ENCODE peak calls at places on chromosomes 11 and 22, in five cellular contexts. D is K562; K is non-pigmented ciliary epithelial cell; S is fibroblast of mammary gland; N is stimulated activated CD4-positive, alpha-beta T cell treated with anti-CD3 and anti-CD28 coated beads, Interleukin-2, amount 100 ng/mL, for 48 hours. C is an unnamed sample.

GRCh38 chr22:35808377-35808776 is 90.7 kb downstream of the APOL5 start:
- DNase-seq in D (no peak), K (no peak), S (no peak), N (no peak), C (no peak)

GRCh38 chr22:32707971-32708370 is 93.5 kb upstream of the TIMP3 start:
- DNase-seq in D (no peak), K (no peak), S (peak), N (no peak), C (no peak)

GRCh38 chr22:33593818-33594217 is 326.5 kb downstream of the LARGE1 start:
- DNase-seq in D (no peak), K (no peak), S (no peak), N (no peak), C (no peak)

GRCh38 chr11:75325713-75326438 is 25.6 kb downstream of the ARRB1 start:
- DNase-seq in D (peak), K (peak), S (peak), N (peak), C (no peak)

GRCh38 chr11:65866524-65867283 is 5.9 kb downstream of the EFEMP2 start:
- DNase-seq in D (no peak), K (no peak), S (no peak), N (no peak), C (no peak)

GRCh38 chr22:44455151-44455962 is 42.7 kb downstream of the RTL6 start:
- DNase-seq in D (no peak), K (no peak), S (no peak), N (peak), C (no peak)

GRCh38 chr11:68115285-68115684 is 5.9 kb downstream of the CHKA start:
- DNase-seq in D (no peak), K (no peak), S (no peak), N (no peak), C (no peak)

GRCh38 chr11:9380773-9381172 is 3.7 kb upstream of the IPO7 start:
- DNase-seq in D (no peak), K (no peak), S (no peak), N (no peak), C (no peak)

GRCh38 chr11:3849297-3849874 is 6.1 kb upstream of the STIM1 start:
- DNase-seq in D (peak), K (no peak), S (peak), N (peak), C (no peak)

GRCh38 chr11:57085604-57086003 is 96.1 kb upstream of the LRRC55 start:
- DNase-seq in D (no peak), K (no peak), S (peak), N (no peak), C (no peak)

GRCh38 chr22:45131749-45132148 is 32.0 kb upstream of the NUP50 start:
- DNase-seq in D (no peak), K (no peak), S (no peak), N (no peak), C (no peak)

GRCh38 chr11:73650400-73650799 is 4.0 kb downstream of the PLEKHB1 start:
- DNase-seq in D (no peak), K (no peak), S (no peak), N (no peak), C (no peak)

GRCh38 chr11:125941606-125942275 is 4.1 kb upstream of the VSIG10L2 start:
- DNase-seq in D (peak), K (no peak), S (peak), N (peak), C (peak)

GRCh38 chr22:50530280-50530856 is 556 bp upstream of the TYMP start:
- DNase-seq in D (no peak), K (no peak), S (peak), N (no peak), C (no peak)

GRCh38 chr11:68461284-68461861 is 821 bp downstream of the PPP6R3 start:
- DNase-seq in D (no peak), K (no peak), S (no peak), N (no peak), C (no peak)

GRCh38 chr11:20647976-20648565 is 21.3 kb upstream of the NELL1 start:
- DNase-seq in D (peak), K (no peak), S (peak), N (peak), C (no peak)

GRCh38 chr11:122671270-122671906 is 15.9 kb downstream of the UBASH3B start:
- DNase-seq in D (no peak), K (no peak), S (peak), N (no peak), C (no peak)

GRCh38 chr11:116851631-116852030 is 14.2 kb upstream of the APOA1 start:
- DNase-seq in D (no peak), K (no peak), S (peak), N (peak), C (no peak)

GRCh38 chr11:116725434-116726221 is 47.2 kb downstream of the BUD13 start:
- DNase-seq in D (no peak), K (no peak), S (peak), N (no peak), C (no peak)

GRCh38 chr22:35811670-35812069 is 94.0 kb downstream of the APOL5 start:
- DNase-seq in D (no peak), K (no peak), S (no peak), N (no peak), C (no peak)

GRCh38 chr11:112285918-112286317 is 25.3 kb upstream of the PLET1 start:
- DNase-seq in D (peak), K (peak), S (peak), N (no peak), C (no peak)

GRCh38 chr11:27795955-27796861 is 96.0 kb upstream of the BDNF start:
- DNase-seq in D (no peak), K (no peak), S (no peak), N (no peak), C (peak)

GRCh38 chr11:123590296-123590912 is 64.0 kb downstream of the SCN3B start:
- DNase-seq in D (no peak), K (no peak), S (peak), N (no peak), C (no peak)

GRCh38 chr22:47778160-47778658 is 1015.8 kb downstream of the TBC1D22A start:
- DNase-seq in D (no peak), K (no peak), S (no peak), N (no peak), C (no peak)

GRCh38 chr22:50432131-50432870 is 42.5 kb downstream of the SBF1 start:
- DNase-seq in D (no peak), K (no peak), S (no peak), N (no peak), C (no peak)

GRCh38 chr11:282630-283360 is 4.6 kb downstream of the NLRP6 start:
- DNase-seq in D (no peak), K (no peak), S (no peak), N (no peak), C (no peak)

GRCh38 chr22:20486229-20486628 is 9.4 kb downstream of the KLHL22 start:
- DNase-seq in D (peak), K (no peak), S (no peak), N (no peak), C (no peak)

GRCh38 chr11:72969894-72970335 is 155.7 kb downstream of the ATG16L2 start:
- DNase-seq in D (no peak), K (peak), S (peak), N (no peak), C (no peak)

GRCh38 chr11:59815754-59816153 is 5.2 kb upstream of the MRPL16 start:
- DNase-seq in D (no peak), K (no peak), S (no peak), N (no peak), C (peak)

GRCh38 chr11:126561327-126561893 is 205.9 kb downstream of the ST3GAL4 start:
- DNase-seq in D (peak), K (peak), S (peak), N (peak), C (no peak)

C was measured in iPS DF 19.7.